ENCODE peak calls at places on chromosome 20, in nine cellular contexts. U is HFFc6, S is left ventricle myocardium inferior, I is tibial nerve, X is psoas muscle, D is HFF-Myc, H is BE2C, R is fibroblast of pulmonary artery, G is GM13976. M is an unnamed sample.

GRCh38 chr20:4840831-4841230 is 119.1 kb downstream of the PRND start:
- DNase-seq in G (no peak), R (no peak), D (no peak), S (no peak), I (no peak), X (no peak), H (no peak), U (no peak), M (no peak)

GRCh38 chr20:54056762-54057639 is 13.4 kb downstream of the BCAS1 start:
- DNase-seq in D (no peak), H (no peak), I (no peak), G (no peak), S (no peak), R (no peak), X (no peak), U (no peak), M (no peak)

GRCh38 chr20:55744896-55745295 is 260.4 kb downstream of the CBLN4 start:
- DNase-seq in R (no peak), U (no peak), S (no peak), X (no peak), G (no peak), I (no peak), H (no peak), D (no peak), M (no peak)

GRCh38 chr20:50693001-50693400 is 1.7 kb upstream of the RIPOR3 start:
- DNase-seq in R (no peak), U (no peak), X (no peak), G (no peak), I (no peak), S (no peak), H (no peak), D (no peak), M (no peak)

GRCh38 chr20:20802328-20802727 is 89.9 kb upstream of the RALGAPA2 start:
- DNase-seq in S (no peak), U (no peak), R (peak), G (no peak), X (no peak), I (no peak), D (no peak), H (no peak), M (no peak)

GRCh38 chr20:4483481-4483880 is 238.2 kb upstream of the PRND start:
- DNase-seq in X (no peak), H (no peak), I (no peak), U (peak), R (peak), G (no peak), D (no peak), S (no peak), M (no peak)

GRCh38 chr20:45861157-45862075 is 4.0 kb downstream of the ZSWIM3 start:
- DNase-seq in U (no peak), X (no peak), R (peak), D (no peak), I (no peak), H (peak), S (no peak), G (no peak), M (no peak)

GRCh38 chr20:10673831-10674683 is at the start of gene JAG1:
- DNase-seq in R (peak), H (peak), U (peak), S (peak), I (peak), D (peak), X (peak), G (peak), M (peak)

GRCh38 chr20:31881945-31882344 is 11.5 kb downstream of the TTLL9 start:
- DNase-seq in I (no peak), H (no peak), G (no peak), D (no peak), X (no peak), R (no peak), S (no peak), U (no peak), M (no peak)

DNA sequence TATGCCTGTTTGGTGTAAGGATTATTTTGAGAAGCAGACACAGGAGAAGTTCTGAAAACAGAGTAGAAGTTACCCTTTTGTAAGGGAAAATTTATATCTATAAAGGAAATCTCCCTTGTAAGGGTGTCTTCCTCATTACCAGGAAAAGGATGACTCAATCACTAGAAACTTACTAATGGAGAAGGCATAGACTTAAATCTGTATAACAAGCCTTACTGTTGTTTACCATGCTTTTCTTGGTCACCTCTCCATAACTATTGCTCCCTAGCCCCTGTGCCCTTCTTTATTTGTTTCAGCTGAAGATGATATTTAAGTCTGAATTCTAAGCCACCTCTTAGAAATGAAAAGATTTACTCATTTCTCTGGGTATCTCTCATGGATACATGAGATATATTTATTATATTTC is 105.5 kb downstream of the NCOA3 start:
- DNase-seq in S (no peak), U (peak), I (no peak), R (peak), D (no peak), H (no peak), G (no peak), X (no peak), M (no peak)
- TF ChIP-seq CTCF in S (no peak), U (no peak), I (no peak), R (no peak), D (no peak), H (no peak), G (no peak), X (no peak), M (no peak)

GRCh38 chr20:48931527-48932374 is 10.2 kb downstream of the ARFGEF2 start:
- DNase-seq in U (no peak), S (no peak), G (no peak), X (no peak), D (no peak), H (no peak), I (no peak), R (no peak), M (no peak)

GRCh38 chr20:48932375-48932941 is 10.9 kb downstream of the ARFGEF2 start:
- DNase-seq in X (no peak), S (no peak), I (no peak), U (peak), D (no peak), G (no peak), H (no peak), R (no peak), M (no peak)

GRCh38 chr20:48930035-48930434 is 8.5 kb downstream of the ARFGEF2 start:
- DNase-seq in G (no peak), S (no peak), U (no peak), D (no peak), X (no peak), R (peak), I (no peak), H (no peak), M (no peak)

GRCh38 chr20:48928832-48929725 is 7.6 kb downstream of the ARFGEF2 start:
- DNase-seq in G (no peak), S (no peak), U (peak), I (no peak), H (no peak), X (no peak), D (no peak), R (peak), M (no peak)

DNA sequence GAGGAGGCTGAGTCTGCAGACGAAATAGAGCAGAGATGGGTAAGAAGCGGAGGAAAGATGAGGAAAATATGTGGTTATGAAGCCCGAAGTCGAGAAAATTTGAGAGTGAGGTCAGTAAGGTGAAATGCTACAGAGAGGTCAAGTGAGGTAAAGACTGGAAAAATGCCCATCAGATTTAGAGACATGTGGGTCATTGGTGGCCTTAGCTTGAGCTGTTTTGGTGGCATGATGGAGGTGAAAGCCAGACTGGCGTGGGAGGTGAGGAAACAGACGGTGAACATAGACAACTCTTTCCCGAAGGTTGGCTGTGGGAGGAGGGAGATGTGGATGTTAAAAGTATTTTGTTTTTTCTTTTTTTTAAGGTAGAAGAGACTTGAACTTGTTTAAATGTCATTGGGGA is 9.4 kb downstream of the ARFGEF2 start:
- DNase-seq in D (no peak), S (no peak), R (no peak), G (no peak), X (no peak), I (no peak), U (no peak), H (no peak), M (no peak)
- TF ChIP-seq CTCF in D (no peak), S (no peak), R (no peak), G (no peak), X (no peak), I (no peak), U (no peak), H (no peak), M (no peak)

DNA sequence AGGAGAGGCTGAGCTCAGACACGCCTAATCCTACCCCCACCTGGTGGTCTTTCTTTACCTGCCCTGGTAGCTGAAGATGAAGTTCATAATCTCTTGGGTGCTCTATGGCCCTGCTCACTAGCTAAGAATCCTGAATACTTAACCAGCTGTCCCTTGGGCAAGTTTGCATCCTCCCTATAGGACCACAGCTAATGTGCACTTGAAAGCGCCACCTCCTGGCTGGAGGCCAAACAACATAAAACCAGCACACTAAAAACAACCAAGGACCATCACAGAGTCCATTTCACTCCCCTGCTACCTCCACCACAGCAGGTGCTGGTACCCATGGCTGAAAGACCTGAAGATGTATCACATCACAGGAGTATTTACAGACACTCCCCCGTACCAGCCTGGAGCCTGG is 155.5 kb upstream of the SLC24A3 start:
- DNase-seq in H (peak), I (no peak), S (no peak), U (no peak), D (no peak), X (no peak), G (no peak), R (no peak), M (no peak)
- TF ChIP-seq CTCF in H (peak), I (no peak), S (no peak), U (no peak), D (no peak), X (no peak), G (no peak), R (no peak), M (peak)

DNA sequence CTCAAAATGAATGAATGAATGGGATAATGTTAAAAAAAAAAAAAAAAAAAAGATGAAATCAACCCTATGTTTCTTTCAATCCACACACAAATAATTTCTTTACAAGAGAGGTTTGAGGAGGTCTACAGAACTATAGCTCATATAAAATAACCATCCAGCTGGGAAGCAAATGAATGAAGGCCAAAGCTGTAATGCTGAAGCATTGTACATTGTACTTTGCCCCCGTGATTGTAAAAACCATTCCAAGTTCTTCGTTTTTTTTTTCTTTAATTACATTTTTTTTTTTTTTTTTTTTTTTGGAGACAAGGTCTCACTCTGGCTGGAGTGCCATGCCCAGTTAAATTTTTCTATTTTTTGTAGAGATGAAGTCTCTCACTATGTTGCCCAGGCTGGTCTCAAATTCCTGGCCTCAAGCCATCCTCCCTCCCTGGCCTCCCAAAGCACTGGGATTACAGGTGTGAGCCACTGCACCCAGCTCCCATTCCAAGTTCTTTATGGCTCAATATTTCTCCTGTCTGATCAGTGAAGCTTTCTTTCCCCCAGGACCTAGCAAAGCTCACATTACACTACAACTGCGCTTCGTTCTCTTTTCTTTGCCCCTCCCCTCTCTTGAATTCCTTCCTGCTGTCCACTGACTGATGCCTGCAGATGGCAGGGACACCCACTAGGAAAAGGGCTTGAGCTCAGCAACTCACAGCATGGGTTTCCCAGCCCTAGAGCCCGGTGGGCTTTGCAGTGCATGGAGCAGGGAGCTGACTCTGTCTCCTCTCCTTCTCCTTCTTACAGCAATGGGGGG is 53.0 kb upstream of the NOP56 start:
- DNase-seq in U (no peak), G (no peak), D (peak), S (no peak), R (no peak), X (no peak), H (no peak), I (no peak), M (no peak)
- TF ChIP-seq CTCF in U (no peak), G (no peak), D (no peak), S (no peak), R (no peak), X (no peak), H (no peak), I (no peak), M (no peak)

DNA sequence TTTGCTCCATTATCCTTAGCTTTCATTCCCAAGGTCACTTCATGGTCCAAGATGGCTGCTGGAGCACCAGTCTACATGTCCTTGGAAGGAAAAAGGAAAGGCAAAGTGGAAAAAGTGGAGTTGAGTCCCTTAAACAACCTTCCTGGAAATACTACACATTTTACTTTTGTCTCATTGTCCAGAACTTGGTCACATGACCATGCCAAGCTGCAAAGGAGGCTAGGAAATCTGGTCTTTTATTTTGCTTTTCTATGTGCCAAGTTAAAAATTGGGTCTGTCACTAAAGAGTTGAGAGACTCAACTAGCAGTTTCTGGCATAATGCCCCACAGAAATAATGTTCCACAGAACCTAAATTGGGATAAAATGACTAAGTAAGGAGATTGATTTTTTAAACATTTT is 5.4 kb upstream of the CHD6 start:
- DNase-seq in U (no peak), I (no peak), H (no peak), X (no peak), S (no peak), D (no peak), G (no peak), R (no peak), M (no peak)
- TF ChIP-seq CTCF in U (no peak), I (no peak), H (no peak), X (no peak), S (no peak), D (no peak), G (no peak), R (no peak), M (no peak)

GRCh38 chr20:34111057-34111711 is 859 bp downstream of the EIF2S2 start:
- DNase-seq in R (peak), D (no peak), I (peak), U (peak), G (no peak), H (no peak), X (peak), S (no peak), M (no peak)

GRCh38 chr20:34111712-34112599 is at the start of gene EIF2S2:
- DNase-seq in D (peak), H (peak), I (peak), R (peak), U (peak), G (peak), X (peak), S (peak), M (peak)

GRCh38 chr20:34108616-34109174 is 3.3 kb downstream of the EIF2S2 start:
- DNase-seq in H (no peak), U (no peak), R (no peak), D (no peak), I (no peak), G (no peak), S (no peak), X (no peak), M (no peak)

GRCh38 chr20:34109442-34109841 is 2.6 kb downstream of the EIF2S2 start:
- DNase-seq in I (no peak), R (no peak), H (no peak), U (no peak), S (no peak), G (no peak), D (no peak), X (no peak), M (no peak)

GRCh38 chr20:34110025-34111013 is 1.7 kb downstream of the EIF2S2 start:
- DNase-seq in D (no peak), X (no peak), R (peak), H (no peak), G (peak), I (no peak), S (no peak), U (no peak), M (no peak)
- TF ChIP-seq CTCF in D (no peak), X (no peak), R (no peak), H (no peak), G (no peak), I (no peak), S (no peak), U (peak), M (peak)

GRCh38 chr20:40268321-40269075 is 420.5 kb downstream of the MAFB start:
- DNase-seq in D (no peak), H (no peak), S (no peak), X (no peak), R (no peak), U (no peak), G (no peak), I (no peak), M (no peak)
- TF ChIP-seq CTCF in D (no peak), H (no peak), S (no peak), X (no peak), R (no peak), U (no peak), G (no peak), I (no peak), M (no peak)

GRCh38 chr20:44204156-44204831 is 6.3 kb downstream of the OSER1 start:
- DNase-seq in H (no peak), X (no peak), U (peak), I (no peak), D (peak), S (no peak), R (peak), G (no peak), M (no peak)
- TF ChIP-seq CTCF in H (no peak), X (no peak), U (no peak), I (no peak), D (no peak), S (no peak), R (no peak), G (no peak), M (no peak)

GRCh38 chr20:25083141-25083772 is 1.3 kb upstream of the VSX1 start:
- DNase-seq in D (no peak), H (no peak), U (no peak), S (no peak), G (no peak), I (no peak), X (no peak), R (no peak), M (no peak)

GRCh38 chr20:25084616-25085187 is 2.8 kb upstream of the VSX1 start:
- DNase-seq in D (no peak), X (no peak), I (no peak), S (no peak), R (no peak), H (no peak), G (no peak), U (no peak), M (no peak)

GRCh38 chr20:25085756-25086495 is 4.0 kb upstream of the VSX1 start:
- DNase-seq in X (no peak), D (no peak), U (no peak), I (no peak), G (no peak), S (no peak), H (no peak), R (no peak), M (no peak)

GRCh38 chr20:25082498-25082873 is 545 bp upstream of the VSX1 start:
- DNase-seq in I (no peak), X (no peak), H (no peak), U (no peak), R (no peak), S (no peak), D (no peak), G (no peak), M (no peak)

DNA sequence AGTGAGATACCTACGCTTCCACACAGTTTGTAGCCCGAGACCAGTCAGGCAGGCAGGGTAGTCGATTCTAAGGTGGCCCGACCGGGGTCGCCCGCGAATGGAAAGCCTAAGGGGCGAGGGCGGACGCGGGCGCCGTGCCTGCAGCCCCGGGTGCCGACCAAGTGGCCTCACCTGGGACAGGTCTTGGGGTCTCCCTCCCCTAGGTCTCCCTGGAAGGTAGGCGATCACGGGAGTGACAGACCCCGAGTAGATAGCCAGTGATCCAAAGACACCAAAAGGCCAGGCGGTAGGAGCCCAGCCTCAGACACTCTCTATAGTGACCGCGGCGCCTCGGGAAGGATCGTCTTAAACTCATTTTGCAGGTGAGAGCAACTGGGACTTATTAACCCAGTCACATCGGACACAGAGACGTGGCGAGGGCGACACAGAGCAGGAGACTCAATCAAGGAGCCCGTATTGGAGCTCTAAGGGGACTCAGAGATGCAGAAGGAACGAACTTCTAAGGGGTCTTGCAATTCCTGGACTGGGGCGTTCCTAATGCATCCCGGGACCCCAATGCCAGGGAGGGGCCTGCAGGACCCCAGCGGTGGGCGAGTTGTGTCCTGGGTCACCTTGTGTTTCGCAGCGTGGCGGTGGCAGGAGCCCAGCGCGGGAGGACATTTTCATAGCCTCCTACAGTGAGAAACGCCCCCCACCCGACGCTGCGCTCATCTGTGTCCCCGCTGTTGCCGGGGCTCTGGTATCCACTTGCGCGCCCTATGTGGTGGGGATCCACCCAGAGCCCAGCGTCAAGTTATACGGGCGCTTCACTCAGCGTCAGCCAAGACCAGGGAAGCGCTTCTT is 2.1 kb upstream of the VSX1 start:
- DNase-seq in I (no peak), G (peak), S (no peak), H (no peak), D (no peak), R (no peak), U (no peak), X (no peak), M (no peak)
- TF ChIP-seq CTCF in I (no peak), G (no peak), S (peak), H (peak), D (no peak), R (no peak), U (peak), X (no peak), M (peak)

GRCh38 chr20:57269148-57269984 is 2.9 kb upstream of the BMP7 start:
- DNase-seq in U (no peak), X (no peak), H (no peak), G (no peak), R (no peak), S (no peak), I (no peak), D (no peak), M (no peak)
- TF ChIP-seq CTCF in U (no peak), X (no peak), H (no peak), G (no peak), R (no peak), S (no peak), I (no peak), D (no peak), M (no peak)